ENCODE peak calls at places on chromosomes 4 and X, in eight cellular contexts. T is A549, O is GM23248, I is K562, H is PC-3, B is fibroblast of lung, Y is HCT116, P is endothelial cell of umbilical vein. J is an unnamed sample. For H3K4me1, the result is how much of the 10 kb centered on the place peaks cover.

GRCh38 chr4:89549907-89550306 is 242.3 kb upstream of the GPRIN3 start:
- DNase-seq in T (no peak), O (peak), I (no peak), H (peak), B (no peak), Y (no peak), P (peak), J (no peak)

GRCh38 chrX:43734444-43734843 is 78.3 kb downstream of the MAOA start:
- DNase-seq in T (no peak), O (no peak), I (no peak), H (no peak), B (no peak), Y (no peak), P (no peak), J (no peak)

GRCh38 chr4:57162499-57163019 is 52.4 kb upstream of the IGFBP7 start:
- DNase-seq in T (no peak), O (no peak), I (no peak), H (peak), B (peak), Y (no peak), P (no peak), J (no peak)

GRCh38 chrX:153564047-153564606 is 34.8 kb downstream of the CCNQ start:
- DNase-seq in T (no peak), O (no peak), I (no peak), H (no peak), B (no peak), Y (no peak), P (no peak), J (no peak)

GRCh38 chr4:143693856-143694255 is 6.6 kb downstream of the FREM3 start:
- DNase-seq in T (no peak), O (no peak), I (no peak), H (no peak), B (no peak), Y (no peak), P (no peak), J (no peak)

GRCh38 chrX:45344597-45344996 is 143.9 kb upstream of the DIPK2B start:
- DNase-seq in T (no peak), O (peak), I (no peak), H (peak), B (peak), Y (no peak), P (no peak), J (no peak)

GRCh38 chr4:182126096-182126495 is 117.1 kb upstream of the TENM3 start:
- DNase-seq in T (no peak), O (no peak), I (no peak), H (peak), B (peak), Y (peak), P (no peak), J (no peak)

GRCh38 chrX:53000447-53001208 is 42.3 kb upstream of the FAM156A start:
- DNase-seq in T (no peak), O (peak), I (no peak), H (no peak), B (no peak), Y (no peak), P (no peak), J (no peak)

GRCh38 chr4:19776021-19776459 is 475.7 kb upstream of the SLIT2 start:
- DNase-seq in T (peak), O (peak), I (no peak), H (peak), B (peak), Y (peak), P (peak), J (no peak)

GRCh38 chr4:184845367-184846011 is 19.7 kb upstream of the ACSL1 start:
- DNase-seq in T (no peak), O (peak), I (no peak), H (peak), B (peak), Y (no peak), P (no peak), J (no peak)

GRCh38 chrX:104370089-104370488 is 115.4 kb upstream of the ESX1 start:
- DNase-seq in T (peak), O (peak), I (peak), H (peak), B (no peak), Y (peak), P (no peak), J (no peak)

GRCh38 chr4:77175201-77175610 is 18.2 kb downstream of the CCNG2 start:
- DNase-seq in T (no peak), O (no peak), I (no peak), H (no peak), B (no peak), Y (no peak), P (no peak), J (no peak)

GRCh38 chrX:57417827-57418226 is 131.3 kb downstream of the FAAH2 start:
- DNase-seq in T (no peak), O (no peak), I (no peak), H (peak), B (no peak), Y (no peak), P (peak), J (peak)

GRCh38 chr4:141311805-141312204 is 91.1 kb downstream of the ZNF330 start:
- DNase-seq in T (no peak), O (no peak), I (no peak), H (no peak), B (no peak), Y (no peak), P (no peak), J (no peak)

GRCh38 chr4:74394476-74395136 is 29.7 kb downstream of the EREG start:
- DNase-seq in T (no peak), O (peak), I (peak), H (peak), B (peak), Y (peak), P (no peak), J (no peak)

GRCh38 chr4:1472911-1473518 is 66.8 kb upstream of the NKX1-1 start:
- DNase-seq in T (no peak), O (no peak), I (no peak), H (no peak), B (no peak), Y (no peak), P (no peak), J (no peak)

DNA sequence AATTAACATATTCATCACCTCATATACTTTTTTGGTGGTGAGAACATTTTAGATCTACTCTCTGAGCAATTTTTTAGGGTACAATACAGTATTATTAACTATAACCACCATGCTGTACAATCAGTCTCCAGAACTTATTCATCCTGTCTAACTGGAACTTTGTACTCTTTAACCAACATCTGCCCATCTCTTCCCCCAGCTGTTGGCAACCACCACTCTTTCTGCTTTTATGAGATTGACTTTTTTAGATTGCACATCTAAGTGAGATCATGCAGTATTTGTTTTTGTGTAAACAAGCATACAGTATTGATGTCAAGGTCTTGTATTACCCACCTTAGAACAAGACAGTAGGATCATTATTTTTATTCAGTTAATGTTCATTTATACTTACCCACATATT is 516.8 kb downstream of the RPA4 start:
- DNase-seq in T (peak), O (no peak), I (no peak), H (peak), B (no peak), Y (no peak), P (no peak), J (no peak)
- H3K4me1 ChIP-seq in T (half or more), O (under half), I (under half), H (under half), B (under half), Y (under half), P (under half), J (under half)

GRCh38 chr4:107862658-107863057 is 37.9 kb downstream of the SGMS2 start:
- DNase-seq in T (peak), O (peak), I (peak), H (peak), B (peak), Y (peak), P (peak), J (no peak)

GRCh38 chr4:107863416-107863815 is 38.7 kb downstream of the SGMS2 start:
- DNase-seq in T (no peak), O (no peak), I (no peak), H (no peak), B (peak), Y (no peak), P (no peak), J (no peak)

GRCh38 chr4:107866726-107867125 is 42.0 kb downstream of the SGMS2 start:
- DNase-seq in T (no peak), O (peak), I (no peak), H (no peak), B (no peak), Y (no peak), P (no peak), J (no peak)

GRCh38 chr4:107858158-107858742 is 33.5 kb downstream of the SGMS2 start:
- DNase-seq in T (no peak), O (no peak), I (no peak), H (no peak), B (no peak), Y (no peak), P (no peak), J (no peak)

GRCh38 chr4:107863850-107864371 is 39.2 kb downstream of the SGMS2 start:
- DNase-seq in T (peak), O (peak), I (peak), H (peak), B (peak), Y (peak), P (peak), J (no peak)
- H3K4me2 ChIP-seq in T (peak), O (peak), I (no peak), H (peak), B (no peak), Y (peak), P (peak), J (no peak)

DNA sequence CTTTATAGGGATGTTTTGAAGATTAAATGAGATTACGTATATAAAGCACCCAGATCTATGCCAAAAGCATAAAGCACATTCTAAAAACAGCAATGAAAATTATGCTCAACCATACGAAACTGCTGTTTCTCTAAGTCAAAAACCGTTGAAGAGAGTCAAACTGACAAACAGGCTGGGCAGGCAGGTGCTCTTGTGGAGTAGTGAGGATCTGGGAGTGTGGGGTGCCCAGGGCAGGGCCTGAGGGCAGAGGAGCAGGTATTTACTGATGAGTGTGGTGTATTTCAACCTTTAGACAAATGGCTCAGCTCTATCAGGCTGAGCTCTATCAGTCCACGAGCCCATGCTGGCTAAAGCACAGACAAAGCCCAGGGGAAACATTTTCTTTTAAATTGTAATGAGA is 40.4 kb downstream of the RELL1 start:
- DNase-seq in T (no peak), O (no peak), I (no peak), H (no peak), B (no peak), Y (no peak), P (no peak), J (no peak)
- H3K27ac ChIP-seq in T (peak), O (no peak), I (no peak), H (no peak), B (no peak), Y (no peak), P (no peak), J (no peak)

DNA sequence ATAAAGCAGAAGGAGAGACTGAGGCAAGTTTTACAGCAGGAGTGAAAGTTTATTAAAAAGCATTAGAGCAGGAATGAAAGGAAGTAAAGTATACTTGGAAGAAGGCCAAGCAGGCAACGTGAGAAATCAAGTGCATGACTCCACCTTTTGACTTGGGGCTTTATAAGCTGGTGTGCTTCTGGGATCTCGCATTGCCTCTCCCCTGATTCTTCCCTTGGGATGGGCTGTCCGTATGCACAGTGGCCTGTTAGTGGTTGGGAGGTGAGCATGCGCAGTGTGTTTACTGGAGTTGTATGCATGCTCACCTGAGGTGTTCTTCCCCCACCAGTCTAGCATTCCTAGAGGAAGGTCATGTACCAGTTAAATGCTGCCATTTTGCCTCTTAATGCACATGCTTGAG is 29.1 kb upstream of the C1QTNF7 start:
- DNase-seq in T (no peak), O (no peak), I (no peak), H (no peak), B (no peak), Y (no peak), P (no peak), J (no peak)
- H3K4me1 ChIP-seq in T (under half), O (under half), I (under half), H (under half), B (under half), Y (under half), P (under half), J (under half)